ENCODE peak calls at places on chromosomes 11 and 22, in ten cellular contexts. Q, Y, R, O, F, N, X, J, E and L are unnamed samples.

GRCh38 chr11:78022397-78023396 is at the start of gene KCTD14:
- DNase-seq in Q (peak; percentile 45), Y (no peak), R (peak; percentile 37), O (peak; percentile 56), F (no peak), N (peak; percentile 75), X (no peak), J (no peak), E (no peak), L (peak; percentile 69)

GRCh38 chr11:118027694-118028093 is 41.5 kb downstream of the IL10RA start:
- DNase-seq in Q (no peak), Y (no peak), R (no peak), O (no peak), F (no peak), N (no peak), X (no peak), J (no peak), E (no peak), L (no peak)

GRCh38 chr11:86151188-86152005 is 82.5 kb upstream of the PICALM start:
- DNase-seq in Q (peak; percentile 62), Y (no peak), R (no peak), O (no peak), F (no peak), N (no peak), X (peak; percentile 26), J (no peak), E (peak; percentile 12), L (peak; percentile 55)

GRCh38 chr11:38460901-38461300 is 1862.9 kb upstream of the RAG2 start:
- DNase-seq in Q (peak; percentile 80), Y (no peak), R (no peak), O (peak; percentile 20), F (no peak), N (peak; percentile 71), X (peak; percentile 93), J (no peak), E (peak; percentile 68), L (peak; percentile 63)

GRCh38 chr11:121300972-121301699 is 8.6 kb downstream of the SC5D start:
- DNase-seq in Q (no peak), Y (no peak), R (no peak), O (no peak), F (no peak), N (no peak), X (no peak), J (no peak), E (peak; percentile 23), L (no peak)

GRCh38 chr22:46748948-46749681 is 11.1 kb upstream of the CERK start:
- DNase-seq in Q (peak; percentile 78), Y (peak; percentile 47), R (peak; percentile 50), O (peak; percentile 55), F (peak; percentile 50), N (no peak), X (peak; percentile 65), J (peak; percentile 50), E (peak; percentile 36), L (no peak)

GRCh38 chr11:118917488-118918127 is 8.1 kb downstream of the BCL9L start:
- DNase-seq in Q (peak; percentile 92), Y (no peak), R (no peak), O (peak; percentile 74), F (peak; percentile 50), N (no peak), X (peak; percentile 93), J (peak; percentile 64), E (peak; percentile 96), L (peak; percentile 65)

GRCh38 chr11:47220401-47220821 is 5.6 kb downstream of the DDB2 start:
- DNase-seq in Q (peak; percentile 80), Y (no peak), R (no peak), O (peak; percentile 73), F (no peak), N (no peak), X (peak; percentile 74), J (no peak), E (peak; percentile 81), L (no peak)

GRCh38 chr11:76320929-76321328 is 60.0 kb downstream of the THAP12 start:
- DNase-seq in Q (no peak), Y (no peak), R (no peak), O (no peak), F (no peak), N (no peak), X (no peak), J (no peak), E (no peak), L (no peak)

GRCh38 chr11:2562181-2562581 is 117.4 kb downstream of the KCNQ1 start:
- DNase-seq in Q (no peak), Y (no peak), R (no peak), O (no peak), F (peak; percentile 12), N (peak; percentile 76), X (no peak), J (no peak), E (no peak), L (no peak)

GRCh38 chr11:119491753-119492455 is 68.9 kb upstream of the THY1 start:
- DNase-seq in Q (peak; percentile 15), Y (no peak), R (peak; percentile 24), O (no peak), F (no peak), N (no peak), X (peak; percentile 54), J (no peak), E (peak; percentile 34), L (no peak)

GRCh38 chr11:78187366-78188011 is 937 bp downstream of the KCTD21 start:
- DNase-seq in Q (no peak), Y (peak; percentile 77), R (no peak), O (no peak), F (peak; percentile 84), N (no peak), X (no peak), J (peak; percentile 57), E (peak; percentile 51), L (no peak)

GRCh38 chr22:50311606-50312351 is 4.3 kb upstream of the PLXNB2 start:
- DNase-seq in Q (no peak), Y (no peak), R (no peak), O (no peak), F (no peak), N (no peak), X (no peak), J (no peak), E (no peak), L (no peak)

GRCh38 chr11:69832561-69833413 is 13.6 kb upstream of the FGF3 start:
- DNase-seq in Q (no peak), Y (no peak), R (no peak), O (no peak), F (no peak), N (no peak), X (no peak), J (no peak), E (no peak), L (no peak)

GRCh38 chr11:44517541-44517940 is 47.9 kb upstream of the CD82 start:
- DNase-seq in Q (no peak), Y (no peak), R (no peak), O (no peak), F (no peak), N (no peak), X (no peak), J (no peak), E (no peak), L (no peak)

GRCh38 chr11:117387992-117388765 is 60.5 kb downstream of the CEP164 start:
- DNase-seq in Q (peak; percentile 83), Y (no peak), R (no peak), O (peak; percentile 75), F (no peak), N (no peak), X (peak; percentile 54), J (no peak), E (peak; percentile 62), L (no peak)

GRCh38 chr11:70456921-70457532 is 58.7 kb downstream of the CTTN start:
- DNase-seq in Q (peak; percentile 32), Y (no peak), R (no peak), O (no peak), F (no peak), N (no peak), X (peak; percentile 61), J (no peak), E (peak; percentile 49), L (no peak)

GRCh38 chr22:50606126-50606525 is 5.5 kb downstream of the MAPK8IP2 start:
- DNase-seq in Q (no peak), Y (no peak), R (no peak), O (no peak), F (no peak), N (no peak), X (no peak), J (no peak), E (no peak), L (no peak)

GRCh38 chr22:37757663-37758062 is 50.1 kb upstream of the GCAT start:
- DNase-seq in Q (no peak), Y (no peak), R (no peak), O (no peak), F (no peak), N (no peak), X (no peak), J (no peak), E (no peak), L (no peak)

GRCh38 chr11:117058761-117059233 is 39.4 kb downstream of the SIK3 start:
- DNase-seq in Q (peak; percentile 78), Y (no peak), R (no peak), O (no peak), F (no peak), N (no peak), X (no peak), J (no peak), E (peak; percentile 86), L (no peak)

GRCh38 chr22:32650553-32651345 is 150.8 kb upstream of the TIMP3 start:
- DNase-seq in Q (peak; percentile 63), Y (no peak), R (no peak), O (no peak), F (no peak), N (no peak), X (no peak), J (no peak), E (peak; percentile 62), L (no peak)

GRCh38 chr11:65880844-65881421 is 1.3 kb downstream of the CTSW start:
- DNase-seq in Q (peak; percentile 41), Y (no peak), R (no peak), O (no peak), F (no peak), N (no peak), X (no peak), J (no peak), E (no peak), L (no peak)